ENCODE peak calls at places on chromosomes 1 and 21, in nine cellular contexts. J is endothelial cell, V is ureter, U is EL, N is fibroblast of lung, D is prostate gland, F is hepatic stellate cell, G is hippocampal formation, R is H1. E is an unnamed sample.

GRCh38 chr1:7692038-7692437 is 79.1 kb upstream of the VAMP3 start:
- DNase-seq in G (no peak), F (no peak), D (no peak), J (no peak), U (no peak), N (no peak), R (no peak), V (no peak), E (no peak)

GRCh38 chr1:233386336-233386735 is 58.8 kb downstream of the MAP3K21 start:
- DNase-seq in U (no peak), G (no peak), V (no peak), F (no peak), N (no peak), R (no peak), D (no peak), J (no peak), E (no peak)

GRCh38 chr1:84913025-84913892 is 20.3 kb upstream of the LPAR3 start:
- DNase-seq in R (no peak), G (no peak), U (peak), N (peak), F (no peak), J (no peak), V (no peak), D (no peak), E (no peak)

GRCh38 chr1:241411776-241412338 is 54.9 kb upstream of the RGS7 start:
- DNase-seq in R (no peak), U (peak), F (no peak), G (no peak), D (no peak), N (no peak), J (no peak), V (no peak), E (no peak)

GRCh38 chr1:33396188-33397124 is 34.4 kb downstream of the PHC2 start:
- DNase-seq in R (no peak), N (no peak), U (no peak), V (no peak), F (no peak), G (no peak), D (no peak), J (no peak), E (no peak)

GRCh38 chr1:41805771-41806471 is 112.8 kb downstream of the HIVEP3 start:
- DNase-seq in F (no peak), R (no peak), N (no peak), G (no peak), J (no peak), V (no peak), D (no peak), U (no peak), E (no peak)

GRCh38 chr21:35324372-35325220 is 275.5 kb upstream of the RUNX1 start:
- DNase-seq in J (no peak), D (peak), V (no peak), G (no peak), F (peak), U (peak), N (peak), R (no peak), E (no peak)

GRCh38 chr1:224632381-224632871 is 16.3 kb downstream of the CNIH3 start:
- DNase-seq in N (peak), V (no peak), J (no peak), F (peak), D (no peak), U (peak), R (no peak), G (no peak), E (no peak)

GRCh38 chr1:79852004-79852403 is 845.5 kb upstream of the ADGRL4 start:
- DNase-seq in F (no peak), G (no peak), D (no peak), R (peak), J (no peak), N (no peak), V (no peak), U (no peak), E (peak)

GRCh38 chr1:172585348-172585747 is 52.4 kb downstream of the SUCO start:
- DNase-seq in D (no peak), R (no peak), U (peak), N (peak), F (no peak), J (no peak), V (no peak), G (no peak), E (no peak)

GRCh38 chr1:247386695-247387094 is 29.3 kb upstream of the NLRP3 start:
- DNase-seq in R (no peak), N (peak), U (peak), G (no peak), J (no peak), F (no peak), D (no peak), V (no peak), E (no peak)